ENCODE peak calls at places on chromosomes 12 and 14, in six cellular contexts. C is AG08396, V is natural killer cell, K is amniotic stem cell, S is GM20000, M is SK-N-DZ. U is an unnamed sample.

GRCh38 chr12:52139579-52140062 is 52.2 kb downstream of the KRT80 start:
- DNase-seq in S (no peak), C (peak), K (no peak), V (no peak), M (no peak), U (peak)

GRCh38 chr14:68736519-68736918 is 56.3 kb downstream of the ZFP36L1 start:
- DNase-seq in C (no peak), S (no peak), K (no peak), V (no peak), M (no peak), U (no peak)

GRCh38 chr14:104458845-104459244 is 120.7 kb upstream of the C14orf180 start:
- DNase-seq in S (no peak), C (no peak), K (no peak), M (no peak), V (no peak), U (no peak)

GRCh38 chr12:52346596-52346995 is 20.7 kb downstream of the KRT85 start:
- DNase-seq in S (no peak), M (no peak), V (no peak), K (no peak), C (no peak), U (no peak)

GRCh38 chr14:75551021-75551420 is 27.4 kb upstream of the FLVCR2 start:
- DNase-seq in V (no peak), C (no peak), K (no peak), M (no peak), S (no peak), U (no peak)

GRCh38 chr14:36654185-36655053 is 7.2 kb upstream of the PAX9 start:
- DNase-seq in M (no peak), K (no peak), S (no peak), V (no peak), C (no peak), U (no peak)

GRCh38 chr12:117876492-117876816 is 92.3 kb downstream of the KSR2 start:
- DNase-seq in C (no peak), M (no peak), K (no peak), S (no peak), V (no peak), U (no peak)

GRCh38 chr12:2651061-2651965 is 143.5 kb upstream of the FKBP4 start:
- DNase-seq in C (no peak), S (no peak), V (no peak), M (no peak), K (no peak), U (no peak)

GRCh38 chr14:81449576-81449975 is 49.5 kb upstream of the STON2 start:
- DNase-seq in S (no peak), V (no peak), K (no peak), M (no peak), C (no peak), U (no peak)